ENCODE peak calls at places on chromosomes 1 and 21, in seven cellular contexts. One of them, this sample, is unnamed.

GRCh38 chr21:29771491-29772066 is 168.2 kb downstream of the GRIK1 start:
- DNase-seq in chondrocyte: no peak
- DNase-seq in fibroblast of mammary gland: no peak
- DNase-seq in heart left ventricle: no peak
- DNase-seq in H1: no peak
- DNase-seq in fibroblast of lung: no peak
- DNase-seq in activated CD8-positive, alpha-beta T cell treated with anti-CD3 and anti-CD28 coated beads for 36 hours: no peak
- DNase-seq in this sample: no peak

GRCh38 chr1:165289556-165289955 is 67.0 kb downstream of the LMX1A start:
- DNase-seq in fibroblast of lung: no peak
- DNase-seq in heart left ventricle: no peak
- DNase-seq in chondrocyte: no peak
- DNase-seq in activated CD8-positive, alpha-beta T cell treated with anti-CD3 and anti-CD28 coated beads for 36 hours: no peak
- DNase-seq in fibroblast of mammary gland: no peak
- DNase-seq in H1: no peak
- DNase-seq in this sample: no peak

GRCh38 chr21:37146320-37147225 is 73.5 kb downstream of the TTC3 start:
- DNase-seq in H1: no peak
- DNase-seq in fibroblast of mammary gland: no peak
- DNase-seq in chondrocyte: no peak
- DNase-seq in heart left ventricle: no peak
- DNase-seq in fibroblast of lung: peak
- DNase-seq in activated CD8-positive, alpha-beta T cell treated with anti-CD3 and anti-CD28 coated beads for 36 hours: no peak
- DNase-seq in this sample: no peak

GRCh38 chr1:30744060-30744756 is 13.4 kb downstream of the LAPTM5 start:
- DNase-seq in activated CD8-positive, alpha-beta T cell treated with anti-CD3 and anti-CD28 coated beads for 36 hours: peak
- DNase-seq in heart left ventricle: no peak
- DNase-seq in chondrocyte: no peak
- DNase-seq in H1: no peak
- DNase-seq in fibroblast of lung: no peak
- DNase-seq in fibroblast of mammary gland: peak
- DNase-seq in this sample: no peak

GRCh38 chr21:26070822-26071425 is 99.6 kb downstream of the APP start:
- DNase-seq in activated CD8-positive, alpha-beta T cell treated with anti-CD3 and anti-CD28 coated beads for 36 hours: peak
- DNase-seq in fibroblast of lung: peak
- DNase-seq in H1: no peak
- DNase-seq in chondrocyte: no peak
- DNase-seq in fibroblast of mammary gland: peak
- DNase-seq in heart left ventricle: no peak
- DNase-seq in this sample: no peak

GRCh38 chr1:115838805-115839705 is 1.9 kb downstream of the NHLH2 start:
- DNase-seq in fibroblast of mammary gland: peak
- DNase-seq in heart left ventricle: peak
- DNase-seq in chondrocyte: no peak
- DNase-seq in H1: no peak
- DNase-seq in fibroblast of lung: peak
- DNase-seq in activated CD8-positive, alpha-beta T cell treated with anti-CD3 and anti-CD28 coated beads for 36 hours: peak
- DNase-seq in this sample: no peak

GRCh38 chr1:11052839-11053757 is 6.1 kb upstream of the MASP2 start:
- DNase-seq in H1: no peak
- DNase-seq in fibroblast of lung: no peak
- DNase-seq in chondrocyte: no peak
- DNase-seq in activated CD8-positive, alpha-beta T cell treated with anti-CD3 and anti-CD28 coated beads for 36 hours: no peak
- DNase-seq in fibroblast of mammary gland: peak
- DNase-seq in heart left ventricle: no peak
- DNase-seq in this sample: no peak

GRCh38 chr1:94101613-94101940 is 19.4 kb downstream of the ABCA4 start:
- DNase-seq in fibroblast of mammary gland: no peak
- DNase-seq in fibroblast of lung: peak
- DNase-seq in H1: no peak
- DNase-seq in activated CD8-positive, alpha-beta T cell treated with anti-CD3 and anti-CD28 coated beads for 36 hours: no peak
- DNase-seq in chondrocyte: no peak
- DNase-seq in heart left ventricle: no peak
- DNase-seq in this sample: no peak

GRCh38 chr1:36864182-36865079 is 169.9 kb downstream of the GRIK3 start:
- DNase-seq in fibroblast of lung: no peak
- DNase-seq in activated CD8-positive, alpha-beta T cell treated with anti-CD3 and anti-CD28 coated beads for 36 hours: peak
- DNase-seq in H1: no peak
- DNase-seq in heart left ventricle: no peak
- DNase-seq in fibroblast of mammary gland: no peak
- DNase-seq in chondrocyte: no peak
- DNase-seq in this sample: no peak

GRCh38 chr21:37987668-37988067 is 71.4 kb upstream of the KCNJ6 start:
- DNase-seq in chondrocyte: no peak
- DNase-seq in fibroblast of lung: no peak
- DNase-seq in H1: no peak
- DNase-seq in fibroblast of mammary gland: no peak
- DNase-seq in heart left ventricle: no peak
- DNase-seq in activated CD8-positive, alpha-beta T cell treated with anti-CD3 and anti-CD28 coated beads for 36 hours: no peak
- DNase-seq in this sample: no peak

GRCh38 chr1:32891241-32891570 is 4.9 kb downstream of the HPCA start:
- DNase-seq in heart left ventricle: no peak
- DNase-seq in H1: no peak
- DNase-seq in fibroblast of mammary gland: no peak
- DNase-seq in chondrocyte: no peak
- DNase-seq in fibroblast of lung: peak
- DNase-seq in activated CD8-positive, alpha-beta T cell treated with anti-CD3 and anti-CD28 coated beads for 36 hours: no peak
- DNase-seq in this sample: no peak

GRCh38 chr1:6033986-6034749 is 11.5 kb upstream of the KCNAB2 start:
- DNase-seq in heart left ventricle: peak
- DNase-seq in fibroblast of lung: no peak
- DNase-seq in fibroblast of mammary gland: peak
- DNase-seq in activated CD8-positive, alpha-beta T cell treated with anti-CD3 and anti-CD28 coated beads for 36 hours: peak
- DNase-seq in H1: no peak
- DNase-seq in chondrocyte: no peak
- DNase-seq in this sample: no peak

GRCh38 chr1:47432071-47433036 is 5.5 kb upstream of the FOXD2 start:
- DNase-seq in activated CD8-positive, alpha-beta T cell treated with anti-CD3 and anti-CD28 coated beads for 36 hours: peak
- DNase-seq in fibroblast of mammary gland: peak
- DNase-seq in fibroblast of lung: peak
- DNase-seq in chondrocyte: no peak
- DNase-seq in heart left ventricle: peak
- DNase-seq in H1: peak
- DNase-seq in this sample: peak

GRCh38 chr1:198901280-198901679 is 262.4 kb downstream of the PTPRC start:
- DNase-seq in fibroblast of lung: no peak
- DNase-seq in chondrocyte: no peak
- DNase-seq in H1: no peak
- DNase-seq in fibroblast of mammary gland: no peak
- DNase-seq in heart left ventricle: no peak
- DNase-seq in activated CD8-positive, alpha-beta T cell treated with anti-CD3 and anti-CD28 coated beads for 36 hours: no peak
- DNase-seq in this sample: no peak

GRCh38 chr1:245807306-245807705 is 652.5 kb downstream of the KIF26B start:
- DNase-seq in heart left ventricle: no peak
- DNase-seq in H1: no peak
- DNase-seq in fibroblast of mammary gland: no peak
- DNase-seq in chondrocyte: no peak
- DNase-seq in fibroblast of lung: peak
- DNase-seq in activated CD8-positive, alpha-beta T cell treated with anti-CD3 and anti-CD28 coated beads for 36 hours: peak
- DNase-seq in this sample: no peak

GRCh38 chr1:89659322-89660061 is 26.6 kb downstream of the LRRC8C start:
- DNase-seq in fibroblast of lung: peak
- DNase-seq in fibroblast of mammary gland: peak
- DNase-seq in H1: no peak
- DNase-seq in chondrocyte: no peak
- DNase-seq in activated CD8-positive, alpha-beta T cell treated with anti-CD3 and anti-CD28 coated beads for 36 hours: peak
- DNase-seq in heart left ventricle: peak
- DNase-seq in this sample: no peak

GRCh38 chr1:163074004-163074403 is 4.8 kb downstream of the RGS4 start:
- DNase-seq in activated CD8-positive, alpha-beta T cell treated with anti-CD3 and anti-CD28 coated beads for 36 hours: no peak
- DNase-seq in fibroblast of mammary gland: no peak
- DNase-seq in chondrocyte: no peak
- DNase-seq in H1: no peak
- DNase-seq in heart left ventricle: no peak
- DNase-seq in fibroblast of lung: no peak
- DNase-seq in this sample: no peak

GRCh38 chr1:109718495-109718894 is 6.4 kb downstream of the GSTM5 start:
- DNase-seq in activated CD8-positive, alpha-beta T cell treated with anti-CD3 and anti-CD28 coated beads for 36 hours: no peak
- DNase-seq in heart left ventricle: no peak
- DNase-seq in H1: no peak
- DNase-seq in chondrocyte: no peak
- DNase-seq in fibroblast of mammary gland: peak
- DNase-seq in fibroblast of lung: peak
- DNase-seq in this sample: no peak

GRCh38 chr1:23528245-23528978 is 2.6 kb downstream of the E2F2 start:
- DNase-seq in activated CD8-positive, alpha-beta T cell treated with anti-CD3 and anti-CD28 coated beads for 36 hours: peak
- DNase-seq in H1: no peak
- DNase-seq in fibroblast of lung: peak
- DNase-seq in chondrocyte: no peak
- DNase-seq in heart left ventricle: peak
- DNase-seq in fibroblast of mammary gland: peak
- DNase-seq in this sample: no peak

GRCh38 chr1:29413661-29414060 is 177.3 kb downstream of the PTPRU start:
- DNase-seq in activated CD8-positive, alpha-beta T cell treated with anti-CD3 and anti-CD28 coated beads for 36 hours: no peak
- DNase-seq in heart left ventricle: no peak
- DNase-seq in chondrocyte: no peak
- DNase-seq in H1: no peak
- DNase-seq in fibroblast of mammary gland: no peak
- DNase-seq in fibroblast of lung: no peak
- DNase-seq in this sample: no peak

DNA sequence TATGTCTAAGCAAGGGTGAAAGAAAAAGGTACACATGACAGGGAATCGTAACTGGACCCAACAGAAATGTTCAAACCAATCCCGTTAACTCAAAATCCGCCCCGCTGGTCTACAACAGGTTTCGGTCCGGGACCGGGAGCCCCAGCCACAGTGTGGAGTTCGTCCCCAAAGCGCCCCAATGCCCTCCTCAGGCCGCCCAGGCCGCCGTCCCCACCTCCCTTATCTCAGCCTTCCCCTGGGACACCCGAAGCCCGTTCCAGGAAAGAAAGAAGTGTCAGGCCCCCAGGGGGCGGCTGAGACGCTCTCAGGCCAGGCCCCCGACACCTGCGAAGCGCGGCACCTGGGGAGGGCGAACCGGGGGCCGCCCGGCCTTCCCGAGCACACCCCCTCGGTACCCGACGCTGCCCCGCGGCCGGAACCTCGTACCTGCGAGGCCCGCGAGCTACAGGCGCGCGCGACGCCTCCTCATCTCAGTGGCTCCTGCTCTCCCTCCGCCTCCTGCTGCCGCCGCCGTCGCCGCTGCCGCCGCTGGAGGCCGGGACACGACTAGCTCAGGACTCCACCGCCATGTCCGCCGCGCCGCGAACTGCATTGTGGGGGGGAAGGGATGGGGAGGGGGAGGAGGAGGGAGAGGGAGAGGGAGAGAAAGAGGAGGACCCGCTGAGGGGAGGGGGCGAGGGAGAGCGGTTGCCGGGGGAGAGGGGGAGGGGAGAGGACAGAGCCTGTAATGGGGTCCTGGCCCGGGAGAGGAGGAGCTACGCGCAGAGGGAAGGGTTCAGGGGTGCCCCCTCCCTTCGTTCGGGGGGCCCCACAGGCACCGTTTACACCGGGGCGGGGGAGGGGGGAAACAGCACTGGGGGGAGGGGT is at the start of gene TUT4:
- DNase-seq in fibroblast of mammary gland: peak
- DNase-seq in chondrocyte: no peak
- DNase-seq in heart left ventricle: peak
- DNase-seq in fibroblast of lung: peak
- DNase-seq in activated CD8-positive, alpha-beta T cell treated with anti-CD3 and anti-CD28 coated beads for 36 hours: peak
- DNase-seq in H1: peak
- DNase-seq in this sample: peak
- TF ChIP-seq CTCF in fibroblast of mammary gland: no peak
- TF ChIP-seq CTCF in chondrocyte: peak
- TF ChIP-seq CTCF in heart left ventricle: peak
- TF ChIP-seq CTCF in fibroblast of lung: no peak
- TF ChIP-seq CTCF in activated CD8-positive, alpha-beta T cell treated with anti-CD3 and anti-CD28 coated beads for 36 hours: no peak
- TF ChIP-seq CTCF in H1: no peak
- TF ChIP-seq CTCF in this sample: no peak

GRCh38 chr21:39373634-39374033 is 24.7 kb upstream of the HMGN1 start:
- DNase-seq in fibroblast of mammary gland: peak
- DNase-seq in heart left ventricle: no peak
- DNase-seq in activated CD8-positive, alpha-beta T cell treated with anti-CD3 and anti-CD28 coated beads for 36 hours: no peak
- DNase-seq in H1: no peak
- DNase-seq in chondrocyte: no peak
- DNase-seq in fibroblast of lung: peak
- DNase-seq in this sample: no peak
- TF ChIP-seq CTCF in fibroblast of mammary gland: peak
- TF ChIP-seq CTCF in heart left ventricle: peak
- TF ChIP-seq CTCF in activated CD8-positive, alpha-beta T cell treated with anti-CD3 and anti-CD28 coated beads for 36 hours: no peak
- TF ChIP-seq CTCF in H1: peak
- TF ChIP-seq CTCF in chondrocyte: peak
- TF ChIP-seq CTCF in fibroblast of lung: peak
- TF ChIP-seq CTCF in this sample: peak

GRCh38 chr1:201214886-201215285 is 24.3 kb downstream of the IGFN1 start:
- DNase-seq in activated CD8-positive, alpha-beta T cell treated with anti-CD3 and anti-CD28 coated beads for 36 hours: no peak
- DNase-seq in fibroblast of mammary gland: no peak
- DNase-seq in chondrocyte: no peak
- DNase-seq in heart left ventricle: no peak
- DNase-seq in H1: no peak
- DNase-seq in fibroblast of lung: no peak
- DNase-seq in this sample: no peak

GRCh38 chr1:201213106-201213770 is 22.6 kb downstream of the IGFN1 start:
- DNase-seq in H1: no peak
- DNase-seq in activated CD8-positive, alpha-beta T cell treated with anti-CD3 and anti-CD28 coated beads for 36 hours: no peak
- DNase-seq in chondrocyte: no peak
- DNase-seq in heart left ventricle: no peak
- DNase-seq in fibroblast of lung: no peak
- DNase-seq in fibroblast of mammary gland: no peak
- DNase-seq in this sample: no peak

GRCh38 chr1:201213926-201214325 is 23.3 kb downstream of the IGFN1 start:
- DNase-seq in heart left ventricle: no peak
- DNase-seq in activated CD8-positive, alpha-beta T cell treated with anti-CD3 and anti-CD28 coated beads for 36 hours: no peak
- DNase-seq in fibroblast of mammary gland: no peak
- DNase-seq in H1: no peak
- DNase-seq in chondrocyte: no peak
- DNase-seq in fibroblast of lung: no peak
- DNase-seq in this sample: no peak

GRCh38 chr1:201215531-201216357 is 25.1 kb downstream of the IGFN1 start:
- DNase-seq in H1: no peak
- DNase-seq in fibroblast of lung: no peak
- DNase-seq in chondrocyte: no peak
- DNase-seq in fibroblast of mammary gland: no peak
- DNase-seq in heart left ventricle: no peak
- DNase-seq in activated CD8-positive, alpha-beta T cell treated with anti-CD3 and anti-CD28 coated beads for 36 hours: no peak
- DNase-seq in this sample: no peak

GRCh38 chr1:201214461-201214860 is 23.8 kb downstream of the IGFN1 start:
- DNase-seq in fibroblast of lung: no peak
- DNase-seq in activated CD8-positive, alpha-beta T cell treated with anti-CD3 and anti-CD28 coated beads for 36 hours: peak
- DNase-seq in heart left ventricle: no peak
- DNase-seq in H1: no peak
- DNase-seq in chondrocyte: no peak
- DNase-seq in fibroblast of mammary gland: peak
- DNase-seq in this sample: no peak
- TF ChIP-seq CTCF in fibroblast of lung: no peak
- TF ChIP-seq CTCF in activated CD8-positive, alpha-beta T cell treated with anti-CD3 and anti-CD28 coated beads for 36 hours: no peak
- TF ChIP-seq CTCF in heart left ventricle: no peak
- TF ChIP-seq CTCF in H1: peak
- TF ChIP-seq CTCF in chondrocyte: peak
- TF ChIP-seq CTCF in fibroblast of mammary gland: peak
- TF ChIP-seq CTCF in this sample: peak

DNA sequence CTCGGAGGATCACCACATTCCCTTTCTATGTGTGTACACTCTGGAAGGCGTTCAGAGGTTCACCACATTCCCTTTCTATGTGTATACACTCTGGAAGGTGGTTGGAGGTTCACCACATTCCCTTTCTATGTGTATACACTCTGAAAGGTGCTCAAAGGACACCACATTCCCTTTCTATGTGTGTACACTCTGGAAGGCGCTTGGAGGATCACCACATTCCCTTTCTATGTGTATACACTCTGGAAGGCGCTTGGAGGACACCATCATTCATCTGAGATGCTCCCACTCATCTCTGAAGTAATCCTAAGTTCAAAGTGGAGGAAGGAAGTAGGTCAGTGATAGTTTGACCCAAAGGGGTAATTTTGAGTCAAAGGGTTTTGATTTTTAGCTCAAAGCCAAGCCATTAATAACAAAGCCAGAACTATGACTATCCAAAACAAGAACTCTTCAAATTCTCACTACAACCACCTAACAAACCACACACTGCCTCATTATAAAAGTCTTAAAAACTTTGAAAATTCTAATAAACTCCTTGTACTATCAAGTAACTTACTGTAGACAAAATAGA is 32.9 kb downstream of the NRIP1 start:
- DNase-seq in activated CD8-positive, alpha-beta T cell treated with anti-CD3 and anti-CD28 coated beads for 36 hours: no peak
- DNase-seq in fibroblast of lung: peak
- DNase-seq in H1: no peak
- DNase-seq in chondrocyte: no peak
- DNase-seq in heart left ventricle: no peak
- DNase-seq in fibroblast of mammary gland: peak
- DNase-seq in this sample: no peak
- TF ChIP-seq CTCF in activated CD8-positive, alpha-beta T cell treated with anti-CD3 and anti-CD28 coated beads for 36 hours: no peak
- TF ChIP-seq CTCF in fibroblast of lung: no peak
- TF ChIP-seq CTCF in H1: no peak
- TF ChIP-seq CTCF in chondrocyte: no peak
- TF ChIP-seq CTCF in heart left ventricle: no peak
- TF ChIP-seq CTCF in fibroblast of mammary gland: no peak
- TF ChIP-seq CTCF in this sample: no peak